ENCODE peak calls at places on chromosomes 7 and 10, in five cellular contexts. One of them, this sample, is unnamed.

GRCh38 chr10:72976886-72977285 is 22.3 kb upstream of the PLA2G12B start:
- DNase-seq in hepatocyte: no peak
- DNase-seq in PC-3: no peak
- DNase-seq in H9: no peak
- DNase-seq in IMR-90: no peak
- DNase-seq in this sample: no peak

GRCh38 chr10:101161494-101162299 is 30.6 kb downstream of the TLX1 start:
- DNase-seq in hepatocyte: peak
- DNase-seq in PC-3: peak
- DNase-seq in H9: peak
- DNase-seq in IMR-90: peak
- DNase-seq in this sample: peak

GRCh38 chr7:137696376-137696775 is 150.4 kb downstream of the DGKI start:
- DNase-seq in hepatocyte: no peak
- DNase-seq in PC-3: no peak
- DNase-seq in H9: no peak
- DNase-seq in IMR-90: no peak
- DNase-seq in this sample: peak

GRCh38 chr10:46310851-46311250 is 24.1 kb downstream of the ANTXRL start:
- DNase-seq in hepatocyte: no peak
- DNase-seq in PC-3: no peak
- DNase-seq in H9: peak
- DNase-seq in IMR-90: no peak
- DNase-seq in this sample: no peak

GRCh38 chr10:7872041-7872442 is 53.7 kb downstream of the TAF3 start:
- DNase-seq in hepatocyte: peak
- DNase-seq in PC-3: peak
- DNase-seq in H9: no peak
- DNase-seq in IMR-90: peak
- DNase-seq in this sample: peak

GRCh38 chr7:112449353-112449752 is 907 bp upstream of the IFRD1 start:
- DNase-seq in hepatocyte: peak
- DNase-seq in PC-3: peak
- DNase-seq in H9: no peak
- DNase-seq in IMR-90: peak
- DNase-seq in this sample: peak

GRCh38 chr10:73263948-73264347 is 11.5 kb upstream of the MRPS16 start:
- DNase-seq in hepatocyte: peak
- DNase-seq in PC-3: peak
- DNase-seq in H9: no peak
- DNase-seq in IMR-90: peak
- DNase-seq in this sample: peak

GRCh38 chr7:98276241-98276761 is 5.2 kb upstream of the BRI3 start:
- DNase-seq in hepatocyte: peak
- DNase-seq in PC-3: peak
- DNase-seq in H9: no peak
- DNase-seq in IMR-90: peak
- DNase-seq in this sample: peak

GRCh38 chr10:80538481-80539185 is 931 bp downstream of the SH2D4B start:
- DNase-seq in hepatocyte: no peak
- DNase-seq in PC-3: no peak
- DNase-seq in H9: no peak
- DNase-seq in IMR-90: no peak
- DNase-seq in this sample: no peak

GRCh38 chr7:19520392-19520791 is 188.4 kb downstream of the POLR1F start:
- DNase-seq in hepatocyte: no peak
- DNase-seq in PC-3: no peak
- DNase-seq in H9: no peak
- DNase-seq in IMR-90: no peak
- DNase-seq in this sample: no peak

GRCh38 chr7:75658369-75658768 is 80.4 kb downstream of the HIP1 start:
- DNase-seq in hepatocyte: no peak
- DNase-seq in PC-3: no peak
- DNase-seq in H9: no peak
- DNase-seq in IMR-90: no peak
- DNase-seq in this sample: no peak

GRCh38 chr10:78377362-78377761 is 343.7 kb downstream of the RPS24 start:
- DNase-seq in hepatocyte: peak
- DNase-seq in PC-3: no peak
- DNase-seq in H9: no peak
- DNase-seq in IMR-90: no peak
- DNase-seq in this sample: no peak

GRCh38 chr10:62626817-62627216 is 177.7 kb upstream of the ADO start:
- DNase-seq in hepatocyte: no peak
- DNase-seq in PC-3: peak
- DNase-seq in H9: no peak
- DNase-seq in IMR-90: peak
- DNase-seq in this sample: peak

GRCh38 chr10:18658301-18658991 is 785 bp upstream of the ARL5B start:
- DNase-seq in hepatocyte: peak
- DNase-seq in PC-3: no peak
- DNase-seq in H9: no peak
- DNase-seq in IMR-90: peak
- DNase-seq in this sample: peak

GRCh38 chr7:17640730-17641377 is 299.4 kb downstream of the SNX13 start:
- DNase-seq in hepatocyte: peak
- DNase-seq in PC-3: peak
- DNase-seq in H9: no peak
- DNase-seq in IMR-90: peak
- DNase-seq in this sample: peak

DNA sequence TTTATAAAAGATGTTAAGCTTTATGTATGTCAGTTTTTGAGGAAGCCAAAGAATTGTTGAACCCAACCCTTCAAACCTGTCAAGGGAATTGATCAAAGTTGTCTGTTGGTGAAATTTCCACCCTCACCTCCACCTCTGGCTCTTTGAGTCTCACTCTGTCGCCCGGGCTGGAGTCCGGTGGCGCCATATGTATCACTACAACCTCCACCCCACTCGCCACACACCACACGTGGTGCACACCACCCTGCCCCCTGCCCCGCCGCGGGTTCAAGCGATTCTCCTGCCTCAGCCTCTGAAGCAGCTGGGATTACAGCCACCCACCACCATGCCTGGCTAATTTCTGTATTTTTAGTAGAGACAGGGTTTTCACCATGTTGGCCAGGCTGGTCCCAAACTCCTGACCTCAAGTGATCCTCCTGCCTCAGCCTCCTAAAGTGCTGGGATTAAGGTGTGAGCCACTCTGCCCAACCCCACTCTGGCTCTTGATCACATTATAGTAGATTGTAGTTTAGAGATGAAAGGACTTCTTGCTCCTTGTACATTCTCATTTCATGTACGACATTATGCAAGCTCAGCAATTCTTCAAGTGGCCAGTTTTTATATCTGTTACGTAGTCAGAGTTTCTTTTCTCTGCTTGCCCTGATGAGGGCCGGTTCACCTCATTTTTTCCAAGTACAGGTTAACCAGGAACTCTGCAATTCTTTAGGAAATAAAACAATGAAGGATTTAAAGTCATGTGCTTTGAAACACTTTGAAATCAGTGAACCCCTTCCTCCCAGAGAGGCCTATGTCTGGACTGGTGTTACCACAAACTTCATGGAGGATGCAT is 7.0 kb downstream of the BAMBI start:
- DNase-seq in hepatocyte: no peak
- DNase-seq in PC-3: no peak
- DNase-seq in H9: no peak
- DNase-seq in IMR-90: no peak
- DNase-seq in this sample: no peak
- H3K27ac ChIP-seq in hepatocyte: peak
- H3K27ac ChIP-seq in PC-3: peak
- H3K27ac ChIP-seq in H9: no peak
- H3K27ac ChIP-seq in IMR-90: no peak
- H3K27ac ChIP-seq in this sample: no peak

DNA sequence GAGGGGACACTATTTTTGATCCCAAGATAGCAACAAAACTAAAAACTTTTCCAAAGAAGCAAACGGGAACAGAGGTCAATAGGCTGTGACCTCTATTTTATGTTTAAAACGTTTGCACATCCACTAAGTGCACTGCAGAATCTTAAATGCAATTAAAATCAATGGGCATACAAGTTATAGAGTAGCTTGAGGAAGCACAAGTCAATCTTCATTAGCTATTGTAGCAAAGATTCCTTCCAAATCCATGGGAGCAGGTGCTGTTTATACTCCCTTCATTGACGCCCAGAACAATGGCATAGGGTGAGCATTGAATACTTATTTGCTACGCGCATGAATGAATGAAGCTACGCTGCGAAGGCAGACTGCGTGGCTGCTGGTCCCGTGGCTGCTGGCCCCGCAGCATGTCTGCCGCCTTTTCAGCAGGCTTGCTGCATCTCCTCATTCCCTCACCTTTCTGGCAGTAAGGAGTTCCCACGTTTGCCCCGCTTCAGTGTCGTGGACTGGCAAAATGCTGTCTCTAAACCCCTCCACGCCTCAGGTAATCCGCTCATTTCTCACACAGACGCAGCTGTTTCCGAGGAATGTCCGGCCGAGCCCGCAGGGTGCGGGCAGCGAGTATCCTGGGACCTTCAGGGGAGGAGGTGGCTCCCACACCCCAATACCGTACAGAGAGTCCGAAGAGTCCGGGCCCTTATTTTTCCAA is 754 bp upstream of the PHYHIPL start:
- DNase-seq in hepatocyte: peak
- DNase-seq in PC-3: no peak
- DNase-seq in H9: peak
- DNase-seq in IMR-90: no peak
- DNase-seq in this sample: no peak
- H2AFZ ChIP-seq in hepatocyte: peak
- H2AFZ ChIP-seq in PC-3: no peak
- H2AFZ ChIP-seq in H9: no peak
- H2AFZ ChIP-seq in IMR-90: peak
- H2AFZ ChIP-seq in this sample: no peak

GRCh38 chr10:89540550-89540949 is 5.2 kb upstream of the SLC16A12 start:
- DNase-seq in hepatocyte: no peak
- DNase-seq in PC-3: peak
- DNase-seq in H9: no peak
- DNase-seq in IMR-90: peak
- DNase-seq in this sample: peak
- H3K27ac ChIP-seq in hepatocyte: no peak
- H3K27ac ChIP-seq in PC-3: no peak
- H3K27ac ChIP-seq in H9: no peak
- H3K27ac ChIP-seq in IMR-90: no peak
- H3K27ac ChIP-seq in this sample: no peak

GRCh38 chr10:26733750-26734568 is 36.5 kb downstream of the PDSS1 start:
- DNase-seq in hepatocyte: peak
- DNase-seq in PC-3: no peak
- DNase-seq in H9: no peak
- DNase-seq in IMR-90: no peak
- DNase-seq in this sample: no peak
- H2AFZ ChIP-seq in hepatocyte: peak
- H2AFZ ChIP-seq in PC-3: no peak
- H2AFZ ChIP-seq in H9: no peak
- H2AFZ ChIP-seq in IMR-90: no peak
- H2AFZ ChIP-seq in this sample: no peak

GRCh38 chr10:5040781-5041470 is 37.3 kb upstream of the AKR1C2 start:
- DNase-seq in hepatocyte: no peak
- DNase-seq in PC-3: peak
- DNase-seq in H9: no peak
- DNase-seq in IMR-90: peak
- DNase-seq in this sample: no peak
- H3K27ac ChIP-seq in hepatocyte: no peak
- H3K27ac ChIP-seq in PC-3: no peak
- H3K27ac ChIP-seq in H9: no peak
- H3K27ac ChIP-seq in IMR-90: no peak
- H3K27ac ChIP-seq in this sample: no peak

GRCh38 chr7:116525298-116525912 is 569 bp downstream of the CAV1 start:
- DNase-seq in hepatocyte: peak
- DNase-seq in PC-3: peak
- DNase-seq in H9: peak
- DNase-seq in IMR-90: no peak
- DNase-seq in this sample: no peak
- H2AFZ ChIP-seq in hepatocyte: peak
- H2AFZ ChIP-seq in PC-3: peak
- H2AFZ ChIP-seq in H9: peak
- H2AFZ ChIP-seq in IMR-90: peak
- H2AFZ ChIP-seq in this sample: no peak

GRCh38 chr7:4866528-4867496 is 5.0 kb upstream of the PAPOLB start:
- DNase-seq in hepatocyte: no peak
- DNase-seq in PC-3: no peak
- DNase-seq in H9: no peak
- DNase-seq in IMR-90: no peak
- DNase-seq in this sample: no peak
- H3K27ac ChIP-seq in hepatocyte: no peak
- H3K27ac ChIP-seq in PC-3: no peak
- H3K27ac ChIP-seq in H9: no peak
- H3K27ac ChIP-seq in IMR-90: no peak
- H3K27ac ChIP-seq in this sample: no peak

GRCh38 chr10:12150163-12150562 is 20.7 kb downstream of the SEC61A2 start:
- DNase-seq in hepatocyte: no peak
- DNase-seq in PC-3: no peak
- DNase-seq in H9: no peak
- DNase-seq in IMR-90: no peak
- DNase-seq in this sample: no peak
- H2AFZ ChIP-seq in hepatocyte: no peak
- H2AFZ ChIP-seq in PC-3: no peak
- H2AFZ ChIP-seq in H9: no peak
- H2AFZ ChIP-seq in IMR-90: no peak
- H2AFZ ChIP-seq in this sample: no peak